ENCODE peak calls at places on chromosomes 3 and 15, in eight cellular contexts. J is SK-N-DZ; W is activated naive CD4-positive, alpha-beta T cell treated with anti-CD3 and anti-CD28 coated beads, Interleukin-2, amount 50 U/mL, for 72 hours; L is SJSA1; U is GM19239; Y is stimulated activated naive B cell treated with anti-CD40 and anti-IgM and Interleukin-4, amounts not matched to agents 10 μg/mL and 1 μg/mL and 100 μg/mL, for 72 hours; F is AG08396; R is KBM-7. K is an unnamed sample.

GRCh38 chr3:109643590-109643989 is 306.2 kb upstream of the DPPA4 start:
- DNase-seq in Y (no peak), U (no peak), R (no peak), J (no peak), L (no peak), F (peak), W (no peak), K (no peak)

GRCh38 chr3:87615506-87615905 is 339.1 kb upstream of the POU1F1 start:
- DNase-seq in J (no peak), R (no peak), W (no peak), Y (no peak), F (no peak), U (no peak), L (no peak), K (no peak)

GRCh38 chr15:43189296-43189695 is 4.1 kb downstream of the CCNDBP1 start:
- DNase-seq in W (no peak), L (no peak), F (no peak), R (no peak), J (no peak), U (no peak), Y (no peak), K (no peak)

GRCh38 chr3:137988152-137988551 is 21.8 kb upstream of the CLDN18 start:
- DNase-seq in U (peak), F (no peak), R (no peak), L (no peak), W (no peak), J (no peak), Y (no peak), K (no peak)

GRCh38 chr3:111246967-111247760 is 175.5 kb downstream of the NECTIN3 start:
- DNase-seq in L (no peak), F (peak), U (no peak), R (no peak), Y (no peak), J (no peak), W (no peak), K (no peak)

GRCh38 chr15:92951800-92952199 is 51.7 kb downstream of the CHD2 start:
- DNase-seq in J (no peak), L (no peak), R (no peak), Y (no peak), U (no peak), W (no peak), F (no peak), K (no peak)

GRCh38 chr3:9689757-9690156 is 13.9 kb upstream of the CPNE9 start:
- DNase-seq in U (no peak), F (no peak), L (no peak), W (no peak), Y (no peak), J (no peak), R (no peak), K (no peak)

GRCh38 chr3:151169700-151170224 is 33.3 kb downstream of the GPR171 start:
- DNase-seq in R (peak), L (no peak), U (no peak), Y (peak), F (no peak), J (no peak), W (peak), K (no peak)

GRCh38 chr3:175433026-175433668 is 574.0 kb downstream of the NAALADL2 start:
- DNase-seq in W (no peak), R (no peak), J (no peak), Y (no peak), F (peak), L (no peak), U (no peak), K (no peak)

GRCh38 chr15:52199271-52199670 is 8.1 kb upstream of the GNB5 start:
- DNase-seq in J (no peak), U (no peak), W (no peak), Y (no peak), F (no peak), L (no peak), R (no peak), K (no peak)

GRCh38 chr15:73753250-73754130 is at the start of gene INSYN1:
- DNase-seq in J (no peak), U (no peak), R (no peak), L (no peak), F (peak), Y (no peak), W (no peak), K (no peak)

GRCh38 chr3:45321607-45322391 is 66.6 kb upstream of the LARS2 start:
- DNase-seq in W (no peak), R (peak), L (no peak), F (no peak), U (no peak), J (no peak), Y (no peak), K (no peak)

GRCh38 chr15:48456126-48456525 is 124.9 kb downstream of the DUT start:
- DNase-seq in L (no peak), Y (no peak), R (no peak), J (no peak), U (no peak), W (no peak), F (no peak), K (no peak)

GRCh38 chr15:99442268-99442897 is 123.4 kb upstream of the MEF2A start:
- DNase-seq in Y (no peak), J (no peak), W (peak), F (peak), R (no peak), U (no peak), L (peak), K (no peak)

GRCh38 chr3:125651246-125651645 is 55.9 kb upstream of the OSBPL11 start:
- DNase-seq in L (no peak), Y (no peak), R (no peak), U (no peak), W (no peak), J (no peak), F (no peak), K (peak)

GRCh38 chr3:177979684-177980083 is 556.6 kb upstream of the KCNMB2 start:
- DNase-seq in L (no peak), Y (no peak), R (no peak), U (no peak), F (no peak), J (no peak), W (no peak), K (no peak)

GRCh38 chr3:140249188-140249587 is 314.2 kb downstream of the CLSTN2 start:
- DNase-seq in F (no peak), U (no peak), Y (no peak), W (no peak), J (no peak), R (no peak), L (no peak), K (no peak)

GRCh38 chr15:98505611-98506031 is 142.7 kb upstream of the IGF1R start:
- DNase-seq in L (no peak), Y (no peak), W (no peak), U (no peak), J (no peak), R (no peak), F (no peak), K (no peak)

GRCh38 chr3:102081587-102082289 is 232.4 kb downstream of the NFKBIZ start:
- DNase-seq in U (no peak), F (no peak), J (no peak), W (no peak), Y (no peak), L (no peak), R (no peak), K (no peak)

GRCh38 chr3:133759740-133760069 is 13.5 kb downstream of the TF start:
- DNase-seq in Y (no peak), W (no peak), R (no peak), U (no peak), F (no peak), L (no peak), J (no peak), K (no peak)

GRCh38 chr3:113166719-113167492 is 44.5 kb upstream of the BOC start:
- DNase-seq in L (no peak), Y (no peak), U (no peak), W (no peak), R (no peak), F (peak), J (peak), K (peak)

GRCh38 chr15:72217216-72217615 is 13.8 kb downstream of the PKM start:
- DNase-seq in W (no peak), Y (no peak), J (no peak), U (no peak), F (no peak), R (no peak), L (no peak), K (no peak)

K was measured in ELF-1.